ENCODE peak calls at places on chromosome 16, in ten cellular contexts. S, G, J, Q, I, O, R, U, Z and W are unnamed samples.

GRCh38 chr16:72840591-72841381 is 207.1 kb downstream of the ZFHX3 start:
- DNase-seq in S (no peak), G (no peak), J (no peak), Q (no peak), I (no peak), O (no peak), R (no peak), U (no peak), Z (no peak), W (no peak)

GRCh38 chr16:48817032-48817431 is 207.1 kb upstream of the N4BP1 start:
- DNase-seq in S (no peak), G (no peak), J (no peak), Q (no peak), I (no peak), O (no peak), R (no peak), U (no peak), Z (no peak), W (no peak)

GRCh38 chr16:59988591-59988990 is 1254.5 kb upstream of the GOT2 start:
- DNase-seq in S (no peak), G (no peak), J (no peak), Q (no peak), I (no peak), O (no peak), R (no peak), U (no peak), Z (no peak), W (no peak)

GRCh38 chr16:15704545-15704987 is 54.5 kb downstream of the NDE1 start:
- DNase-seq in S (peak), G (peak), J (peak), Q (peak), I (no peak), O (peak), R (peak), U (peak), Z (peak), W (peak)

GRCh38 chr16:10502766-10503165 is 77.6 kb downstream of the EMP2 start:
- DNase-seq in S (no peak), G (no peak), J (no peak), Q (no peak), I (no peak), O (no peak), R (no peak), U (no peak), Z (no peak), W (no peak)

GRCh38 chr16:84278968-84279367 is 15.7 kb upstream of the WFDC1 start:
- DNase-seq in S (no peak), G (no peak), J (no peak), Q (no peak), I (no peak), O (no peak), R (no peak), U (no peak), Z (no peak), W (no peak)

GRCh38 chr16:54648575-54648974 is 282.1 kb upstream of the IRX5 start:
- DNase-seq in S (no peak), G (no peak), J (no peak), Q (no peak), I (no peak), O (no peak), R (no peak), U (no peak), Z (no peak), W (no peak)

GRCh38 chr16:58025351-58026138 is at the start of gene MMP15:
- DNase-seq in S (peak), G (peak), J (peak), Q (peak), I (no peak), O (peak), R (peak), U (peak), Z (peak), W (peak)

GRCh38 chr16:8173111-8173644 is 417.1 kb downstream of the TMEM114 start:
- DNase-seq in S (peak), G (peak), J (peak), Q (no peak), I (peak), O (peak), R (peak), U (peak), Z (peak), W (peak)

GRCh38 chr16:74320707-74321106 is 24.1 kb downstream of the PSMD7 start:
- DNase-seq in S (no peak), G (no peak), J (no peak), Q (no peak), I (no peak), O (no peak), R (no peak), U (no peak), Z (no peak), W (no peak)

GRCh38 chr16:66344533-66345145 is 21.9 kb upstream of the CDH5 start:
- DNase-seq in S (no peak), G (no peak), J (no peak), Q (no peak), I (no peak), O (peak), R (peak), U (no peak), Z (peak), W (no peak)

GRCh38 chr16:528111-529011 is 849 bp downstream of the CAPN15 start:
- DNase-seq in S (peak), G (peak), J (no peak), Q (no peak), I (no peak), O (peak), R (peak), U (peak), Z (peak), W (no peak)

GRCh38 chr16:25311039-25311438 is 53.4 kb upstream of the ZKSCAN2 start:
- DNase-seq in S (no peak), G (no peak), J (no peak), Q (no peak), I (no peak), O (no peak), R (no peak), U (no peak), Z (no peak), W (no peak)

GRCh38 chr16:50025544-50025931 is 513 bp downstream of the CNEP1R1 start:
- DNase-seq in S (no peak), G (peak), J (no peak), Q (no peak), I (no peak), O (no peak), R (peak), U (no peak), Z (no peak), W (no peak)

GRCh38 chr16:66972983-66973382 is 11.9 kb downstream of the CES3 start:
- DNase-seq in S (no peak), G (no peak), J (no peak), Q (no peak), I (no peak), O (no peak), R (peak), U (no peak), Z (no peak), W (no peak)

GRCh38 chr16:14510939-14511797 is 118.9 kb downstream of the PARN start:
- DNase-seq in S (no peak), G (no peak), J (no peak), Q (no peak), I (no peak), O (no peak), R (no peak), U (no peak), Z (no peak), W (no peak)

GRCh38 chr16:20937736-20938135 is 37.2 kb downstream of the LYRM1 start:
- DNase-seq in S (no peak), G (peak), J (no peak), Q (no peak), I (no peak), O (no peak), R (no peak), U (no peak), Z (no peak), W (no peak)

GRCh38 chr16:909281-910000 is 61.3 kb downstream of the LMF1 start:
- DNase-seq in S (no peak), G (no peak), J (no peak), Q (no peak), I (no peak), O (no peak), R (no peak), U (no peak), Z (no peak), W (no peak)

GRCh38 chr16:48067388-48067787 is 88.4 kb downstream of the ABCC12 start:
- DNase-seq in S (no peak), G (no peak), J (no peak), Q (no peak), I (no peak), O (no peak), R (no peak), U (no peak), Z (no peak), W (no peak)

GRCh38 chr16:54077412-54077821 is 209.2 kb downstream of the IRX3 start:
- DNase-seq in S (no peak), G (no peak), J (no peak), Q (no peak), I (no peak), O (peak), R (no peak), U (no peak), Z (no peak), W (no peak)

GRCh38 chr16:22630242-22630641 is 119.6 kb downstream of the NPIPB5 start:
- DNase-seq in S (no peak), G (no peak), J (no peak), Q (no peak), I (no peak), O (no peak), R (no peak), U (no peak), Z (no peak), W (no peak)

GRCh38 chr16:610513-611381 is 20.0 kb upstream of the WFIKKN1 start:
- DNase-seq in S (peak), G (peak), J (no peak), Q (peak), I (no peak), O (no peak), R (no peak), U (peak), Z (peak), W (no peak)

GRCh38 chr16:31456988-31457360 is 2.3 kb upstream of the ARMC5 start:
- DNase-seq in S (no peak), G (no peak), J (no peak), Q (peak), I (no peak), O (no peak), R (no peak), U (no peak), Z (no peak), W (no peak)

GRCh38 chr16:55225972-55226542 is 97.9 kb upstream of the IRX6 start:
- DNase-seq in S (no peak), G (no peak), J (no peak), Q (no peak), I (no peak), O (no peak), R (no peak), U (no peak), Z (no peak), W (no peak)

GRCh38 chr16:72317378-72317777 is 145.4 kb upstream of the PMFBP1 start:
- DNase-seq in S (no peak), G (no peak), J (no peak), Q (no peak), I (no peak), O (no peak), R (no peak), U (no peak), Z (no peak), W (no peak)

GRCh38 chr16:57530104-57530522 is 6.3 kb downstream of the CCDC102A start:
- DNase-seq in S (peak), G (peak), J (no peak), Q (peak), I (no peak), O (peak), R (peak), U (no peak), Z (peak), W (no peak)

GRCh38 chr16:28211758-28212531 is at the start of gene XPO6:
- DNase-seq in S (peak), G (peak), J (peak), Q (peak), I (no peak), O (peak), R (peak), U (peak), Z (peak), W (peak)

GRCh38 chr16:13426279-13426678 is 493.7 kb upstream of the ERCC4 start:
- DNase-seq in S (no peak), G (no peak), J (no peak), Q (no peak), I (no peak), O (no peak), R (peak), U (no peak), Z (no peak), W (no peak)

GRCh38 chr16:57562066-57562465 is 19.6 kb downstream of the ADGRG5 start:
- DNase-seq in S (no peak), G (no peak), J (no peak), Q (no peak), I (no peak), O (no peak), R (no peak), U (no peak), Z (no peak), W (no peak)

GRCh38 chr16:87054856-87055255 is 262.3 kb downstream of the C16orf95 start:
- DNase-seq in S (no peak), G (no peak), J (no peak), Q (peak), I (no peak), O (no peak), R (no peak), U (no peak), Z (no peak), W (no peak)

GRCh38 chr16:87054154-87054553 is 263.0 kb downstream of the C16orf95 start:
- DNase-seq in S (no peak), G (no peak), J (no peak), Q (no peak), I (no peak), O (no peak), R (no peak), U (no peak), Z (no peak), W (no peak)

GRCh38 chr16:87052506-87052905 is 264.7 kb downstream of the C16orf95 start:
- DNase-seq in S (no peak), G (no peak), J (no peak), Q (no peak), I (no peak), O (peak), R (peak), U (no peak), Z (no peak), W (no peak)

GRCh38 chr16:87051526-87052320 is 265.5 kb downstream of the C16orf95 start:
- DNase-seq in S (no peak), G (no peak), J (no peak), Q (no peak), I (no peak), O (no peak), R (no peak), U (no peak), Z (no peak), W (no peak)

GRCh38 chr16:87053016-87053982 is 263.9 kb downstream of the C16orf95 start:
- DNase-seq in S (no peak), G (no peak), J (no peak), Q (no peak), I (no peak), O (peak), R (peak), U (no peak), Z (no peak), W (no peak)
- TF ChIP-seq POLR2AphosphoS5 in S (no peak), G (no peak), J (no peak), Q (no peak), I (no peak), O (no peak), R (peak), U (no peak), Z (no peak), W (no peak)

GRCh38 chr16:88957887-88958577 is 19.0 kb downstream of the CBFA2T3 start:
- DNase-seq in S (no peak), G (no peak), J (no peak), Q (no peak), I (no peak), O (no peak), R (no peak), U (no peak), Z (peak), W (no peak)
- TF ChIP-seq POLR2AphosphoS5 in S (no peak), G (no peak), J (no peak), Q (no peak), I (no peak), O (no peak), R (no peak), U (no peak), Z (no peak), W (no peak)

DNA sequence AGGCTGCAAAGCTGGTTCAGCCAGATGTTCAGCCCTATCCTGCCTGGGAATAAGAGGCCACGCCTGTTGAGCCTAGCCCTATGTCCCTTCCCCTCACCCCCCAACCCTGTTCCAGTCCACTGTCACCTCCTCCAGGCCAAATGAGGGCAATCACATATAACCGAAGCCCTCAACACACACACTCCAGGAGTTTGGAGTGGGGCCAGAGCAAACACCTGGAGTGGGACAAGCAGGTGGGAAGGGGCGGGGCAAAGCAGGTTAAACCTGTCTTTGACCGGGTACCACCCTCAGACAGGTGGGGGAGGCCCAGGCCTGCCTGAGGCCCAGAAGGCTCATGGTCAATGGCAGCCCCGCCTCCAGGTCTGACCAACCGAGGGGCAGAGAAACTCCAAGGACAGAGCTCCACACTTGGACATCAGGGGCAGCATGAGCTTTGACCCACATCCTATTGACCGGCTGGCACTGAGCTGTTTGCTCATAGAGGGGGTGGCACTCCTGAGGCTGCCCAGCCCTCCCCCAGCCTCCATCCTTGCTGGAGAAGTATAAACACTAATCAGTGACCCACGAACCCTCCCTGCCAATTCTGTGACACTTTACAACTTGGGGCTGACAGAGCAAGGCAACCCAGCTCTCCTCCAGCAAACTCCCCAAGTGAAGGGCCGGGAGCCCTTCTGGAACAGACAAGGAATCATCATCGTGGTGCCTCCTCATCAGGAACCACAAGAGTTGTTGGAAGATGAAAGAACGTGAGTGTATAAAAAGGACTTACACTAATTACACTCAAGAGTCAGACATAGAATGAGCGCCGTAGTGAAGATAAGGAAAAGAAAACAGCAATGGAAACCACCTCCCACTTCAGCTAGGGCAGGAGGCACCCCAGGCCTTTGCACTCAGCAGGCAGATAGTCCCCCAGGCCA is 1.5 kb downstream of the ESRP2 start:
- DNase-seq in S (no peak), G (peak), J (peak), Q (peak), I (no peak), O (no peak), R (no peak), U (peak), Z (no peak), W (peak)
- TF ChIP-seq POLR2AphosphoS5 in S (no peak), G (peak), J (peak), Q (no peak), I (no peak), O (no peak), R (no peak), U (peak), Z (no peak), W (peak)

GRCh38 chr16:3030128-3030871 is 6.4 kb downstream of the BICDL2 start:
- DNase-seq in S (no peak), G (no peak), J (no peak), Q (no peak), I (no peak), O (no peak), R (no peak), U (no peak), Z (peak), W (no peak)

GRCh38 chr16:3027983-3028715 is 4.3 kb downstream of the THOC6 start:
- DNase-seq in S (peak), G (peak), J (peak), Q (peak), I (peak), O (peak), R (peak), U (peak), Z (peak), W (peak)

GRCh38 chr16:3030872-3031212 is 5.9 kb downstream of the BICDL2 start:
- DNase-seq in S (no peak), G (no peak), J (no peak), Q (no peak), I (no peak), O (no peak), R (no peak), U (no peak), Z (no peak), W (no peak)

GRCh38 chr16:3028716-3029319 is 5.0 kb downstream of the THOC6 start:
- DNase-seq in S (no peak), G (no peak), J (no peak), Q (no peak), I (no peak), O (no peak), R (no peak), U (no peak), Z (peak), W (no peak)

GRCh38 chr16:3029499-3030127 is 5.8 kb downstream of the THOC6 start:
- DNase-seq in S (peak), G (no peak), J (no peak), Q (no peak), I (no peak), O (no peak), R (peak), U (no peak), Z (peak), W (no peak)
- TF ChIP-seq POLR2AphosphoS5 in S (no peak), G (no peak), J (no peak), Q (no peak), I (no peak), O (no peak), R (no peak), U (no peak), Z (no peak), W (no peak)

GRCh38 chr16:80691111-80691761 is 113.2 kb downstream of the CDYL2 start:
- DNase-seq in S (no peak), G (no peak), J (no peak), Q (no peak), I (no peak), O (no peak), R (no peak), U (no peak), Z (no peak), W (peak)

GRCh38 chr16:80689487-80689886 is 114.9 kb downstream of the CDYL2 start:
- DNase-seq in S (no peak), G (no peak), J (no peak), Q (no peak), I (no peak), O (peak), R (no peak), U (no peak), Z (no peak), W (peak)

GRCh38 chr16:80684136-80684765 is 120.1 kb downstream of the CDYL2 start:
- DNase-seq in S (no peak), G (no peak), J (no peak), Q (no peak), I (no peak), O (no peak), R (no peak), U (no peak), Z (no peak), W (peak)

GRCh38 chr16:80684906-80685305 is 119.5 kb downstream of the CDYL2 start:
- DNase-seq in S (no peak), G (no peak), J (no peak), Q (no peak), I (no peak), O (no peak), R (no peak), U (no peak), Z (no peak), W (no peak)

GRCh38 chr16:80687606-80688005 is 116.8 kb downstream of the CDYL2 start:
- DNase-seq in S (no peak), G (no peak), J (no peak), Q (no peak), I (no peak), O (no peak), R (no peak), U (no peak), Z (no peak), W (peak)
- TF ChIP-seq POLR2AphosphoS5 in S (no peak), G (no peak), J (no peak), Q (no peak), I (no peak), O (no peak), R (no peak), U (no peak), Z (no peak), W (no peak)

DNA sequence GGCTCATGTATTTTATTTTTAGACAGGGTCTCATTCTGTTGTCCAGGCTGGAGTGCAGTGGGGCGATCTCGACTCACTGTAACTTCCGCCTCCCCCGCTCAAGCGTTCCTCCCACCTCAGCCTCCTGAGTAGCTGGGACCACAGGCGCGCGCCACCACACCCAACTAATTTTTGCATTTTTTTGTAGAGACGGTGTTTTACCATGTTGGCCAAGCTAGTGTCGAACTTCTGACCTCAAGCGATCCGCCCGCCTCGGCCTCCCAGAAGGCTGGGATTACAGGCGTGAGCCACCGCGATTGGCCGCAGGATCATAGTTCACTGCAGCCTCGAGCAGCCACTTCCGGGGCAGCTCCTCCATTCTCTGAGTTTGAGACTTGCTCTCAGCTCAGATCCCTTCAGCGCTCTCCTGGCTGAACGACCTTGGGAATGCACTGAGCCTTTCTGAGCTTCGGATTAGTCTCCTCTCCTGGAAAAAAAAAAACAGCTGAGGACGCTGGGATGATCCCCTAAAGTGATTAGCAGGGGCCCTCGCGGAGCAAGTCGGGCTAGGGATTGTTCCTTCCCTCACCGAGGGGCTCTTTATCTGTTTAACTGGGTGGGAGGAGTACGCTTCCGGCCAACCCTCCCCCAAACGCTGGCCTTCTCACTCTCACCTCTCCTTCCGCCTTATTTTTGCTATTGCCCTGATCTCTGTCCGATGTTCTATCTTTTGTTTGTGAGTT is 1.1 kb upstream of the PKMYT1 start:
- DNase-seq in S (no peak), G (no peak), J (no peak), Q (no peak), I (no peak), O (no peak), R (peak), U (no peak), Z (no peak), W (no peak)
- TF ChIP-seq POLR2AphosphoS5 in S (no peak), G (no peak), J (no peak), Q (no peak), I (no peak), O (no peak), R (peak), U (no peak), Z (no peak), W (no peak)

GRCh38 chr16:2250652-2251280 is 621 bp downstream of the ECI1 start:
- DNase-seq in S (no peak), G (peak), J (no peak), Q (peak), I (no peak), O (peak), R (peak), U (peak), Z (no peak), W (no peak)
- TF ChIP-seq POLR2AphosphoS5 in S (no peak), G (no peak), J (no peak), Q (no peak), I (no peak), O (no peak), R (no peak), U (no peak), Z (no peak), W (no peak)